ENCODE peak calls at places on chromosome 17, in four cellular contexts. X, D, O and V are unnamed samples.

GRCh38 chr17:59505610-59506276 is 59.7 kb upstream of the DHX40 start:
- DNase-seq in D (no peak), X (no peak), O (no peak), V (no peak)

GRCh38 chr17:59914274-59914854 is 21.4 kb downstream of the RPS6KB1 start:
- DNase-seq in X (no peak), D (no peak), O (peak; percentile 35), V (peak; percentile 37)

GRCh38 chr17:45425125-45425983 is 7.3 kb downstream of the ARHGAP27 start:
- DNase-seq in D (no peak), X (no peak), O (no peak), V (no peak)

GRCh38 chr17:2071421-2072281 is 16.7 kb downstream of the HIC1 start:
- DNase-seq in X (peak; percentile 75), O (no peak), D (no peak), V (no peak)

GRCh38 chr17:32755045-32755805 is 121.7 kb downstream of the MYO1D start:
- DNase-seq in O (peak; percentile 43), D (peak; percentile 28), X (no peak), V (peak; percentile 60)

GRCh38 chr17:74921045-74921681 is 1.9 kb downstream of the USH1G start:
- DNase-seq in X (peak; percentile 29), O (no peak), D (no peak), V (no peak)

GRCh38 chr17:44979426-44980273 is 11.5 kb upstream of the C1QL1 start:
- DNase-seq in D (no peak), X (no peak), O (no peak), V (no peak)

GRCh38 chr17:80577876-80578275 is 33.2 kb downstream of the RPTOR start:
- DNase-seq in O (no peak), X (no peak), D (no peak), V (no peak)

GRCh38 chr17:42097691-42098661 is at the start of gene ZNF385C:
- DNase-seq in D (no peak), O (no peak), X (no peak), V (peak; percentile 59)

GRCh38 chr17:15919466-15919865 is 25.5 kb upstream of the ADORA2B start:
- DNase-seq in D (no peak), O (no peak), X (no peak), V (no peak)

GRCh38 chr17:31560836-31561235 is 169.4 kb downstream of the RAB11FIP4 start:
- DNase-seq in O (no peak), X (no peak), D (no peak), V (no peak)

GRCh38 chr17:27778193-27778592 is 22.1 kb downstream of the NOS2 start:
- DNase-seq in D (no peak), O (no peak), X (no peak), V (no peak)

GRCh38 chr17:2108170-2108569 is 53.3 kb downstream of the HIC1 start:
- DNase-seq in O (peak; percentile 52), D (no peak), X (no peak), V (no peak)

GRCh38 chr17:37373530-37374159 is 2.1 kb upstream of the C17orf78 start:
- DNase-seq in O (peak; percentile 86), D (peak; percentile 82), X (peak; percentile 47), V (no peak)

GRCh38 chr17:17348872-17349723 is 45.9 kb downstream of the NT5M start:
- DNase-seq in O (no peak), X (no peak), D (no peak), V (no peak)

GRCh38 chr17:21282231-21282630 is 2.3 kb upstream of the MAP2K3 start:
- DNase-seq in D (peak; percentile 84), X (peak; percentile 78), O (no peak), V (no peak)

GRCh38 chr17:16488572-16488997 is 3.4 kb downstream of the LRRC75A start:
- DNase-seq in D (no peak), O (no peak), X (no peak), V (no peak)

GRCh38 chr17:76081295-76082210 is 2.6 kb downstream of the ZACN start:
- DNase-seq in O (no peak), X (no peak), D (no peak), V (no peak)

GRCh38 chr17:48037036-48037881 is at the start of gene COPZ2:
- DNase-seq in X (peak; percentile 63), O (peak; percentile 49), D (peak; percentile 22), V (peak; percentile 65)

GRCh38 chr17:31144427-31144826 is 49.6 kb downstream of the NF1 start:
- DNase-seq in X (no peak), D (no peak), O (no peak), V (no peak)

GRCh38 chr17:2876467-2876866 is 80.2 kb downstream of the RAP1GAP2 start:
- DNase-seq in X (no peak), D (no peak), O (no peak), V (no peak)

GRCh38 chr17:57090560-57091185 is 5.6 kb downstream of the AKAP1 start:
- DNase-seq in O (no peak), X (no peak), D (no peak), V (no peak)

GRCh38 chr17:47239663-47240374 is 13.8 kb upstream of the ITGB3 start:
- DNase-seq in D (peak; percentile 87), X (peak; percentile 80), O (peak; percentile 52), V (no peak)

GRCh38 chr17:9436629-9437028 is 139.0 kb downstream of the STX8 start:
- DNase-seq in D (no peak), X (no peak), O (no peak), V (no peak)

GRCh38 chr17:81310963-81311550 is 15.9 kb upstream of the SLC38A10 start:
- DNase-seq in D (no peak), O (no peak), X (no peak), V (no peak)

GRCh38 chr17:64658931-64659330 is 3.2 kb downstream of the SMURF2 start:
- DNase-seq in X (no peak), O (no peak), D (no peak), V (no peak)

GRCh38 chr17:76701471-76701967 is 9.2 kb downstream of the MXRA7 start:
- DNase-seq in D (no peak), X (no peak), O (no peak), V (no peak)

GRCh38 chr17:8695916-8696415 is 48.7 kb downstream of the CCDC42 start:
- DNase-seq in X (no peak), O (no peak), D (no peak), V (no peak)

GRCh38 chr17:41672153-41672552 is 16.5 kb upstream of the EIF1 start:
- DNase-seq in X (no peak), O (no peak), D (no peak), V (no peak)

GRCh38 chr17:66560691-66561090 is 258.3 kb downstream of the PRKCA start:
- DNase-seq in O (no peak), X (no peak), D (no peak), V (no peak)

GRCh38 chr17:39950871-39951348 is 11.9 kb upstream of the GSDMA start:
- DNase-seq in X (no peak), O (no peak), D (no peak), V (no peak)

GRCh38 chr17:4938069-4938491 is 1.8 kb downstream of the SLC25A11 start:
- DNase-seq in D (no peak), X (no peak), O (no peak), V (no peak)
- H3K4me1 ChIP-seq in D (peaks cover 14% of the 10 kb centered on the region), X (peaks cover 12% of the 10 kb centered on the region), O (peaks cover 26% of the 10 kb centered on the region), V (peaks cover 36% of the 10 kb centered on the region)

DNA sequence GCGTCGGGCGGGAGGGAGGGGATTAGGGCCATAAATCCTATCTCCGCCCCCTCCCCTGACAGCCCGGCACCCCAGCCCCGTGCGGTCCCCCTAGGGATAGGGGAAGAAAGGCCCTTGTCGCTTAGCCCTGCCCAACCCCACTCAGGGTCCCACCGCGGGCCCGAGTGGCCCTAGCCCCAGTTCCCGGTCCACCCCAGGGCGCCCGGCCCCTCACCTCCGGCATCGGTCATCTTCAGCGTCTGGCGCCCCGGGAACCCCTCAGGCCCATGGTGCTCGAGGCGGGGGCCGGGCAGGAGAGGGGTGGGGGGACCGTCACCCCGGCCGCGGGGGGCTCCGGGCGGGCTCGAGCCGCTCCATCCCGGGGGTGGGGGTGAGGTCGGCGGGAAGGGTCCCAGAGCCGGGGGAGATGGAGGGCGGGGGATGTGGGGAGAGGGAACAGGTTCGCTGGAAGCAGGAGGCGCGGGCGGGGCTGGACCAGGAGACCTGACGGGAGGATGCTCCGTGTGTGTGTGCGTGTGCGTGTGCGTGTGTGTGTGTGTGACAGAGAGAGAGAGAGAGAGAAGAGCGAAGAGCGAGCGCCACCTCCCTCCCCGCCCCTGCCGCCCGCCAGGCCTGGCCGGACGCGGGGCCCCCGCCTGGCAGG is 536 bp downstream of the SAMD14 start:
- DNase-seq in X (no peak), O (no peak), D (no peak), V (peak; percentile 53)
- H3K4me3 ChIP-seq in X (peak overlapping the region; percentile 27), O (peak overlapping the region; percentile 22), D (peak overlapping the region; percentile 45), V (no peak overlapping the region)

GRCh38 chr17:82351254-82351712 is 7.8 kb upstream of the TEX19 start:
- DNase-seq in D (no peak), X (no peak), O (peak; percentile 98), V (no peak)

GRCh38 chr17:82349287-82349701 is 9.8 kb upstream of the TEX19 start:
- DNase-seq in D (no peak), X (peak; percentile 72), O (no peak), V (no peak)

GRCh38 chr17:82348866-82349265 is 10.2 kb upstream of the TEX19 start:
- DNase-seq in O (no peak), D (no peak), X (no peak), V (no peak)

GRCh38 chr17:82351713-82352488 is 7.1 kb upstream of the TEX19 start:
- DNase-seq in X (peak; percentile 86), D (peak; percentile 58), O (peak; percentile 93), V (peak; percentile 84)

DNA sequence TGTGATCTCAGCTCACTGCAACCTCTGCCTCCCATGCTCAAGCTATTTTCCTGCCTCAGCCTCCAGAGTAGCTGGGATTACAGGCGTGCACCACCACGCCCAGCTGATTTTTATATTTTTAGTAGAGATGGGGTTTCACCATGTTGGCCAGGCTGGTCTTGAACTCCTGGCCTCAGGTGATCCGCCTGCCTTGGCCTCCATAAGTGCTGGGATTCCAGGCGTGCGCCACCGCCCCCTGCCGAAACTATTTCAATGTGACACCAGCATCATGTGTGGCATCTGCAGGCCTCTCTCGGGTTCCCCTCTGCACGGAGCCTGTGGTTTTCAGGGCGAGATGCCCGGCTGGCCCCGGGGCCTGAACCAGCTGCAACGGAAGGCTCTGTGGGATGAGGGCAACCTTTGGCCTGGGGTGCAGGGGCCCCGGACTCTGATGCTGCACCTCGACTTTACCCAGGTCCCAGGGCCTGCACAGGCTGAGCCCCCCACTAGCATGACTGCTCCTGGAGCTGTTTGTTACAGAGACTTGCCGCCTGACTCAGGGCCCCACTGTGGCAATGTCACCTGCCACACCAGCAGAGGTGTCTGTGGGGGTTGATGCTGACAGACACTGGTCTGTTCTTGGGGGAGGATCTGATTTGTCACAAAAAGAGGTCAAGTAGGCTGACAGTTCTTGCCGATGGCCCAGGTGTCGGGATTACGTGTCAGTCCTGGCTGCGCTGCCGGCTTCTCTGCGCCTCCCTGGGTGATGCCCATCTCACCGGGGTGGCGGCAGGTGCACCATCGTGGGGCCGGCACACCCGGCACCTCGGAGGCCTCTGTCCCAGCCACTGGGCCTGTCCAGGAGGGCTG is 8.6 kb upstream of the TEX19 start:
- DNase-seq in X (no peak), D (no peak), O (peak; percentile 96), V (no peak)
- H3K9me3 ChIP-seq in X (no peaks in the 10 kb centered on the region), D (no peaks in the 10 kb centered on the region), O (no peaks in the 10 kb centered on the region), V (no peaks in the 10 kb centered on the region)

DNA sequence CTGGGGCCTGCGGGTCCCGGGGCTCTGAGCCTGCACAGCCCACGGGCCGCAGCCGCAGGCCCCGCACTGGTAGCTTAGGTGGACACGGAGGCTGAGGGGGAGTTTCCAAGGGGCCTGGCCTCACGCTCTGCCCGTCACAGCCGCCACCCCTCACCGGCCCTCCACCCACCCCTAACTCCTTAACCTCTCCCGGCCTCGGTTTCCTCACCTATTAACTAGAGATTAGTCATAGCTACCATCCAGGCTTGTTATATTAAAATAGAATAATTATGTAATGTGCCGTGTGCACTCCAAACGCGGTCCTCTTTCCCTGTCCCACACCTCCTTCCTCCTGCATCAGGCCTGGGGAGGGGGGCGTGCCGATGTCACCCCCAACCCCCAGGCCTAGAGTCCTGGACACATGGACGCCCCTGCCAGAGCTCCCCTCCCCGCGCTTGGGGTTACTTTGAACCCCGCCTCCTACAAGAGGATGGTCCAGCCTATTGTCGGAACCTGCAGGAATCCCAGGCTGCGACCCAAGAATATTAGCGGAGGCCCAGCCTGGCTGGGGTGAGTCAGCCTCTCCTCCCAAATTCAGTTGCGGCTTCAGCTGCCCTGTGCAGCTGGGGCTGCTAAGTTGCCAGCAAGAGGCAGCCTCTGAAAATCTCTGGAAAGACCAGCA is 17.3 kb downstream of the SOCS3 start:
- DNase-seq in O (no peak), X (peak; percentile 84), D (no peak), V (no peak)
- H3K4me1 ChIP-seq in O (peaks cover 24% of the 10 kb centered on the region), X (peaks cover 9% of the 10 kb centered on the region), D (peaks cover 54% of the 10 kb centered on the region), V (peaks cover 74% of the 10 kb centered on the region)